ENCODE peak calls at places on chromosome 17, in four cellular contexts. P, Z, O and X are unnamed samples.
A peak's percentile ranks its signal among the peaks of the same experiment; 100 is the strongest.

GRCh38 chr17:77445908-77446535 is 305.3 kb downstream of the SEC14L1 start:
- DNase-seq in P (no peak), Z (no peak), O (no peak), X (peak; percentile 56)

GRCh38 chr17:1275962-1276736 is 3.3 kb upstream of the TRARG1 start:
- DNase-seq in P (peak; percentile 74), Z (peak; percentile 85), O (peak; percentile 66), X (peak; percentile 27)

GRCh38 chr17:13835151-13835550 is 233.4 kb upstream of the HS3ST3A1 start:
- DNase-seq in P (no peak), Z (no peak), O (no peak), X (no peak)

GRCh38 chr17:10073905-10074304 is 124.5 kb downstream of the GAS7 start:
- DNase-seq in P (no peak), Z (no peak), O (no peak), X (no peak)

GRCh38 chr17:27808629-27809028 is 8.3 kb upstream of the NOS2 start:
- DNase-seq in P (no peak), Z (peak; percentile 52), O (no peak), X (no peak)

GRCh38 chr17:28578246-28579195 is 1.8 kb upstream of the ALDOC start:
- DNase-seq in P (no peak), Z (no peak), O (no peak), X (no peak)

GRCh38 chr17:16007439-16007838 is 7.8 kb downstream of the TTC19 start:
- DNase-seq in P (no peak), Z (no peak), O (no peak), X (no peak)

GRCh38 chr17:42294469-42295398 is 6.4 kb downstream of the STAT5A start:
- DNase-seq in P (no peak), Z (no peak), O (no peak), X (no peak)

GRCh38 chr17:19753661-19754463 is 5.8 kb upstream of the ALDH3A1 start:
- DNase-seq in P (no peak), Z (no peak), O (no peak), X (no peak)

GRCh38 chr17:53736516-53737274 is 86.0 kb upstream of the KIF2B start:
- DNase-seq in P (no peak), Z (no peak), O (no peak), X (no peak)

GRCh38 chr17:44354582-44355309 is 8.9 kb downstream of the FAM171A2 start:
- DNase-seq in P (peak; percentile 72), Z (peak; percentile 91), O (peak; percentile 82), X (no peak)

GRCh38 chr17:14222611-14223010 is 14.1 kb downstream of the CDRT15 start:
- DNase-seq in P (no peak), Z (no peak), O (no peak), X (no peak)

GRCh38 chr17:50806141-50806643 is 29.2 kb upstream of the WFIKKN2 start:
- DNase-seq in P (no peak), Z (peak; percentile 65), O (no peak), X (peak; percentile 20)

GRCh38 chr17:83173180-83173996 is 94.0 kb downstream of the METRNL start:
- DNase-seq in P (no peak), Z (peak; percentile 30), O (no peak), X (no peak)

GRCh38 chr17:4786111-4786491 is at the start of gene VMO1:
- DNase-seq in P (no peak), Z (peak; percentile 56), O (no peak), X (no peak)

GRCh38 chr17:10631048-10631700 is 25.9 kb downstream of the MYH3 start:
- DNase-seq in P (no peak), Z (peak; percentile 71), O (peak; percentile 30), X (peak; percentile 10)

GRCh38 chr17:76683921-76684745 is 26.6 kb downstream of the MXRA7 start:
- DNase-seq in P (no peak), Z (no peak), O (no peak), X (no peak)

GRCh38 chr17:48530887-48531272 is at the start of gene HOXB1:
- DNase-seq in P (no peak), Z (peak; percentile 90), O (no peak), X (no peak)

GRCh38 chr17:74920306-74920620 is 2.8 kb downstream of the USH1G start:
- DNase-seq in P (no peak), Z (peak; percentile 43), O (no peak), X (no peak)

GRCh38 chr17:35051579-35052239 is 11.8 kb downstream of the RFFL start:
- DNase-seq in P (no peak), Z (no peak), O (no peak), X (peak; percentile 19)

GRCh38 chr17:79861371-79862216 is 22.4 kb upstream of the CBX4 start:
- DNase-seq in P (no peak), Z (no peak), O (no peak), X (no peak)

GRCh38 chr17:51059781-51060180 is 60.9 kb downstream of the SPAG9 start:
- DNase-seq in P (no peak), Z (no peak), O (no peak), X (peak; percentile 70)

GRCh38 chr17:371583-371982 is 19.0 kb upstream of the RPH3AL start:
- DNase-seq in P (no peak), Z (no peak), O (no peak), X (no peak)

GRCh38 chr17:62001105-62001504 is 64.0 kb downstream of the MED13 start:
- DNase-seq in P (no peak), Z (no peak), O (no peak), X (no peak)

GRCh38 chr17:35879748-35880654 is at the start of gene CCL5:
- DNase-seq in P (no peak), Z (no peak), O (no peak), X (peak; percentile 13)

GRCh38 chr17:49851387-49852291 is 3.8 kb upstream of the TAC4 start:
- DNase-seq in P (peak; percentile 72), Z (peak; percentile 86), O (peak; percentile 79), X (peak; percentile 59)

GRCh38 chr17:72488542-72489272 is 367.9 kb downstream of the SOX9 start:
- DNase-seq in P (no peak), Z (no peak), O (no peak), X (no peak)

GRCh38 chr17:71024969-71025368 is 855.6 kb downstream of the KCNJ2 start:
- DNase-seq in P (no peak), Z (no peak), O (no peak), X (no peak)

GRCh38 chr17:73888875-73889274 is 244.6 kb upstream of the SDK2 start:
- DNase-seq in P (no peak), Z (no peak), O (no peak), X (no peak)

GRCh38 chr17:38701504-38702165 is 3.4 kb upstream of the MLLT6 start:
- DNase-seq in P (peak; percentile 42), Z (no peak), O (peak; percentile 54), X (peak; percentile 71)

GRCh38 chr17:1165836-1166235 is 13.9 kb downstream of the ABR start:
- DNase-seq in P (no peak), Z (no peak), O (no peak), X (no peak)

GRCh38 chr17:66373944-66374817 is 71.8 kb downstream of the PRKCA start:
- DNase-seq in P (no peak), Z (no peak), O (peak; percentile 58), X (no peak)

GRCh38 chr17:16908282-16908681 is 63.6 kb downstream of the TNFRSF13B start:
- DNase-seq in P (no peak), Z (peak; percentile 20), O (no peak), X (no peak)

GRCh38 chr17:559699-560378 is 154.8 kb downstream of the VPS53 start:
- DNase-seq in P (no peak), Z (no peak), O (no peak), X (peak; percentile 89)

GRCh38 chr17:75370288-75370687 is 35.2 kb downstream of the GRB2 start:
- DNase-seq in P (no peak), Z (no peak), O (no peak), X (no peak)

GRCh38 chr17:33892677-33893076 is 362.4 kb upstream of the CCL2 start:
- DNase-seq in P (no peak), Z (no peak), O (no peak), X (no peak)

GRCh38 chr17:2054262-2054739 is 602 bp upstream of the HIC1 start:
- DNase-seq in P (no peak), Z (peak; percentile 71), O (peak; percentile 42), X (peak; percentile 55)

GRCh38 chr17:81138083-81138482 is 27.2 kb upstream of the PVALEF start:
- DNase-seq in P (no peak), Z (no peak), O (no peak), X (no peak)
- H3K23ac ChIP-seq in P (peak overlapping the region; percentile 94), Z (no peak overlapping the region), O (no peak overlapping the region), X (no peak overlapping the region)

DNA sequence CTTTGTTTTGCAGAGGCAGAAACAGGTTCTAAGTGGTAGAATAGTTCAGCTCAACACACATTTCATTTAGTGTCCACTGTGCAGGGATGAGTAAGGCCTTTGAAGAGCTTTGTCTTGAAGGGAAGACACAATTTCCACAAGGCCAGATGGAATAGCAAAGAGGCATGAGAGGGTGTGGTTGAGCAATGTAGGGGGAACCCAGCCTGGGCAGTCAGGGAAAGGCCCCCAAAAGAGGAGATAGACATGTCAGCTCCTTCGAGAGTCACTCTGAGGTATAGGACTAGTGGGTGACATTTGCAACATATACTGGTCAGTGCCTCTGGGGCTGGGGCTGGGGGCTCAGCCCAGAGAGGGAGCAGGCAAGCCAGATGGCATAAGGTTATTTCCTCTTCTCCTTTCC is 7.0 kb downstream of the ALKBH5 start:
- DNase-seq in P (no peak), Z (no peak), O (no peak), X (no peak)
- H3K23ac ChIP-seq in P (no peak overlapping the region), Z (no peak overlapping the region), O (no peak overlapping the region), X (no peak overlapping the region)

GRCh38 chr17:45836047-45837044 is 8.3 kb upstream of the SPPL2C start:
- DNase-seq in P (no peak), Z (no peak), O (no peak), X (no peak)
- H3K23ac ChIP-seq in P (peak overlapping the region; percentile 43), Z (no peak overlapping the region), O (no peak overlapping the region), X (no peak overlapping the region)

GRCh38 chr17:31490019-31490383 is 98.5 kb downstream of the RAB11FIP4 start:
- DNase-seq in P (no peak), Z (no peak), O (no peak), X (no peak)

GRCh38 chr17:31489295-31490018 is 98.0 kb downstream of the RAB11FIP4 start:
- DNase-seq in P (no peak), Z (peak; percentile 96), O (peak; percentile 93), X (no peak)

GRCh38 chr17:31492206-31492605 is 100.7 kb downstream of the RAB11FIP4 start:
- DNase-seq in P (no peak), Z (no peak), O (no peak), X (no peak)

GRCh38 chr17:31491794-31492171 is 100.3 kb downstream of the RAB11FIP4 start:
- DNase-seq in P (no peak), Z (no peak), O (no peak), X (no peak)

DNA sequence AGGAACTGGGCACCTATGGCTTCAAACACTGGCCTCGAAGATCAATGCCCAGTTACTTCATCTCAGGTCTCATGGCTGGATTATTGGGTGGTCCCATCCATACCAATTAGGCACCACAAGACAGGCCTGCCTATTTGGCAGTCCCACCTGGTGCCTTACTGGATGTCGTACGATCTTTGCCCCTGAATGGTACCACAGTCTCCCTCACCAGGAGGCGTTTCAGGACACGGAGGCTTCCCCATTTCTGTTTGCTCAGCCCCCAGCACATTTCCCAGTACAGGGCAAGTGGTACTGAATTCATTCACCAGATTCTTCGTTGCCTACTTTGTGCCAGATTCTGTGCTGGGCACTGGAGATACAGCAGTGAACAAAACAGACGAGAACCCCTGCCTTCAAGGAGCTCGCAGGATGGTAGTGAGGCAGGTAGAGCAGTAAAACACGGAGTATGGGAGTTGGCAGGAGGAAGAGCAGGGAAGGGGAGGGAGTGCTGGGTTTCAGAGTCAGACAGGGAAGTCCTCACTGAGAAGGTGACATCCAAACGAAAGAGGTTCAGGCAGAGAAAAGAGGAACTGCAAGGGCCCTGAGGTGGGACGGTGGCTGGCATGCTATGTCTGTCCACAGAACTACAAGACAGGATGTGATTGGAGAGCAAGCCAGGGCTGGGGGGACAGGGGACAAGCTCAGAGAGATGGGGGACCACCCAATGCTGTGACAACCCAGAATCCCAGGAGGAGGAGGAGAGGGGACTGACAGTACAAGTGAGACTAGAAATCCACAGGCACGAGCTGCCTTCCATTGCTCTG is 99.7 kb downstream of the RAB11FIP4 start:
- DNase-seq in P (no peak), Z (no peak), O (no peak), X (no peak)
- H3K23ac ChIP-seq in P (no peak overlapping the region), Z (no peak overlapping the region), O (no peak overlapping the region), X (no peak overlapping the region)